ENCODE peak calls at places on chromosomes 3 and 15, in seven cellular contexts. Q is thoracic aorta; O is tibial artery; E is left ventricle myocardium inferior; L is neural progenitor cell; S is stomach; T is CD8-positive, alpha-beta T cell. H is an unnamed sample.
A peak's percentile ranks its signal among the peaks of the same experiment; 100 is the strongest.

GRCh38 chr15:35308802-35309201 is 223.7 kb upstream of the NANOGP8 start:
- DNase-seq in Q (no peak), O (no peak), E (peak; percentile 19), L (no peak), S (no peak), T (no peak), H (no peak)

GRCh38 chr3:66138336-66139234 is 82.2 kb upstream of the SLC25A26 start:
- DNase-seq in Q (no peak), O (peak; percentile 69), E (peak; percentile 28), L (peak; percentile 79), S (peak; percentile 61), T (no peak), H (no peak)

GRCh38 chr3:128319741-128320141 is 146.9 kb downstream of the DNAJB8 start:
- DNase-seq in Q (no peak), O (no peak), E (no peak), L (no peak), S (peak; percentile 34), T (no peak), H (no peak)

GRCh38 chr3:134496481-134497071 is 10.7 kb downstream of the CEP63 start:
- DNase-seq in Q (no peak), O (no peak), E (no peak), L (no peak), S (no peak), T (no peak), H (no peak)

GRCh38 chr3:121739902-121740301 is 9.6 kb downstream of the GOLGB1 start:
- DNase-seq in Q (no peak), O (no peak), E (no peak), L (no peak), S (no peak), T (no peak), H (no peak)

GRCh38 chr3:36741285-36741684 is 23.1 kb downstream of the DCLK3 start:
- DNase-seq in Q (no peak), O (no peak), E (no peak), L (peak; percentile 48), S (no peak), T (no peak), H (no peak)

GRCh38 chr3:43178891-43179366 is 73.0 kb upstream of the POMGNT2 start:
- DNase-seq in Q (no peak), O (no peak), E (no peak), L (no peak), S (peak; percentile 43), T (no peak), H (no peak)

GRCh38 chr3:174158674-174159073 is 700.5 kb upstream of the NAALADL2 start:
- DNase-seq in Q (no peak), O (no peak), E (no peak), L (no peak), S (no peak), T (no peak), H (no peak)

GRCh38 chr3:56689303-56689702 is 6.2 kb upstream of the TASOR start:
- DNase-seq in Q (no peak), O (no peak), E (no peak), L (no peak), S (no peak), T (no peak), H (no peak)

GRCh38 chr15:74584779-74585178 is 30.9 kb upstream of the CLK3 start:
- DNase-seq in Q (no peak), O (no peak), E (no peak), L (peak; percentile 63), S (no peak), T (no peak), H (no peak)

GRCh38 chr15:44530653-44531052 is 6.3 kb upstream of the EIF3J start:
- DNase-seq in Q (no peak), O (no peak), E (no peak), L (no peak), S (no peak), T (no peak), H (no peak)

GRCh38 chr3:82145742-82146141 is 384.3 kb upstream of the GBE1 start:
- DNase-seq in Q (no peak), O (no peak), E (no peak), L (no peak), S (no peak), T (no peak), H (no peak)

GRCh38 chr15:28020644-28021043 is 78.5 kb downstream of the OCA2 start:
- DNase-seq in Q (no peak), O (no peak), E (no peak), L (no peak), S (no peak), T (no peak), H (no peak)

GRCh38 chr15:71997691-71998090 is 120.3 kb downstream of the MYO9A start:
- DNase-seq in Q (no peak), O (no peak), E (no peak), L (no peak), S (no peak), T (no peak), H (no peak)

DNA sequence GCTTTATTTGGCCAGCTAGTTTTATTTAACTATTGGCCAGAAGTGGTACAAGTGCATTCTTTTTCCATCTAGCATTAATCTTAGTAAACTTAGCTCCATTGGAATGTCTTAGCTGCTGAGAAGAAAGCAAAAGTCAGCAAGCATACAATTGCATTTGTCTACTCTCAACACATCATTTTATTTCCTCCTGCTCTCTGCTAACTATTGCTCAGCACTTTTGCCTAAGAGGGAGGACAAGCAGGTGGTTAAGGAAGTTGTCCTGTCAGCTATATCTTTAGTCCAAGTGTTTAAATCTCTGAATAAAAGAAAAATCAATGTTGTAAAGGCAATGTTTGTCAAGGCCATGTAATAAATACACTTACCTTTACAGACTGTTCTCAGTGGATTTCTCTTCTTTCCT is 51.0 kb downstream of the FHIT start:
- DNase-seq in Q (no peak), O (no peak), E (no peak), L (no peak), S (no peak), T (no peak), H (no peak)
- H3K4me1 ChIP-seq in Q (no peaks in the 10 kb centered on the region), O (no peaks in the 10 kb centered on the region), E (peaks cover 5% of the 10 kb centered on the region), L (no peaks in the 10 kb centered on the region), S (no peaks in the 10 kb centered on the region), T (no peaks in the 10 kb centered on the region), H (no peaks in the 10 kb centered on the region)

DNA sequence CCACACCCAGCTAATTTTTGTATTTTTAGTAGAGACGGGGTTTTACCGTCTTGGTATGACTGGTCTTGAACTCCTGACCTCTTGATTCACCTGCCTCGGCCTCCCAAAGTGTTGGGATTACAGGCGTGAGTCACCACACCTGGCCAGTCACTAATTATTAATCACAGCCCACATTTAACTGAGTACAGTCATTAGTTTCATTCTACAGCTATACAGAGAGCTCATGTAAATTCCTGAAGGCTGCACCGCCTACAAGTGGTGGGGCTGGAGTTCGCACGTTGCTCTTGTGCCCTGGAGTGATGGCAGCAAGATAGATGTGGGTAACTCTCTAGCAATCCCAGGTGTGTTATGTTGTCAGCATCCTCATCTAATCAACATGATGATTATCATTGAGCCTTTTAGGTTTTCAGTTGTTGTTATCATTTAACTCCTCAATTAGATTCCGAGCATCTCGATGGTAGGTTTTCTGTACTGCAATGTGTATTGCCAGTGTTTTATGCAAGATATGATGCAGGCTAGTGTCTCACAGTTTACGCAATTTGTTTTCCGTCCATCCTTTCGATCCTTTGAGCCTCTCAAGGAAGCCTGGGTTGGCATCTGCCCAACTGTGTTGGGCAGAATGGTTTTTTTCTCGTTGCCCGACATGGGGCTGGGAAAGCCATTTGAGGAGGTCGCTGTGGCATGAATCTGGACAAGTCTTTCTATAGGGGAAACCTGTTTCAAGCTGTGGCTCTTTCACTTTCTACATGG is 216.3 kb downstream of the LPP start:
- DNase-seq in Q (no peak), O (no peak), E (no peak), L (no peak), S (no peak), T (no peak), H (no peak)
- H3K27ac ChIP-seq in Q (no peak overlapping the region), O (peak overlapping the region; percentile 39), E (no peak overlapping the region), L (no peak overlapping the region), S (peak overlapping the region; percentile 8), T (no peak overlapping the region), H (no peak overlapping the region)

GRCh38 chr3:194160158-194160557 is 24.2 kb downstream of the HES1 start:
- DNase-seq in Q (no peak), O (no peak), E (no peak), L (no peak), S (no peak), T (no peak), H (no peak)
- H3K4me1 ChIP-seq in Q (no peaks in the 10 kb centered on the region), O (no peaks in the 10 kb centered on the region), E (peaks cover 13% of the 10 kb centered on the region), L (peaks cover 21% of the 10 kb centered on the region), S (peaks cover 27% of the 10 kb centered on the region), T (no peaks in the 10 kb centered on the region), H (no peaks in the 10 kb centered on the region)

GRCh38 chr3:138587374-138587773 is 6.7 kb downstream of the CEP70 start:
- DNase-seq in Q (no peak), O (no peak), E (no peak), L (no peak), S (no peak), T (no peak), H (no peak)
- H3K27ac ChIP-seq in Q (no peak overlapping the region), O (no peak overlapping the region), E (no peak overlapping the region), L (no peak overlapping the region), S (no peak overlapping the region), T (no peak overlapping the region), H (no peak overlapping the region)

H was measured in effector memory CD4-positive, alpha-beta T cell.